ENCODE peak calls at places on chromosomes 7 and 10, in four cellular contexts. One of them, this sample, is unnamed.

GRCh38 chr10:31759124-31759798 is 169.4 kb downstream of the ARHGAP12 start:
- DNase-seq in stimulated activated CD4-positive, alpha-beta T cell treated with anti-CD3 and anti-CD28 coated beads, Interleukin-15, amount 100 ng/mL, for 24 hours: peak
- DNase-seq in foreskin keratinocyte: no peak
- DNase-seq in head of caudate nucleus: peak
- DNase-seq in this sample: peak

GRCh38 chr10:28241766-28242399 is 61.0 kb downstream of the MPP7 start:
- DNase-seq in head of caudate nucleus: no peak
- DNase-seq in stimulated activated CD4-positive, alpha-beta T cell treated with anti-CD3 and anti-CD28 coated beads, Interleukin-15, amount 100 ng/mL, for 24 hours: peak
- DNase-seq in foreskin keratinocyte: no peak
- DNase-seq in this sample: peak

GRCh38 chr7:105718511-105718925 is 137.2 kb upstream of the EFCAB10 start:
- DNase-seq in stimulated activated CD4-positive, alpha-beta T cell treated with anti-CD3 and anti-CD28 coated beads, Interleukin-15, amount 100 ng/mL, for 24 hours: no peak
- DNase-seq in foreskin keratinocyte: no peak
- DNase-seq in head of caudate nucleus: no peak
- DNase-seq in this sample: no peak

GRCh38 chr10:45495438-45496152 is 121.6 kb downstream of the ALOX5 start:
- DNase-seq in stimulated activated CD4-positive, alpha-beta T cell treated with anti-CD3 and anti-CD28 coated beads, Interleukin-15, amount 100 ng/mL, for 24 hours: no peak
- DNase-seq in head of caudate nucleus: no peak
- DNase-seq in foreskin keratinocyte: no peak
- DNase-seq in this sample: no peak

GRCh38 chr7:11404355-11404754 is 427.6 kb downstream of the THSD7A start:
- DNase-seq in head of caudate nucleus: no peak
- DNase-seq in stimulated activated CD4-positive, alpha-beta T cell treated with anti-CD3 and anti-CD28 coated beads, Interleukin-15, amount 100 ng/mL, for 24 hours: no peak
- DNase-seq in foreskin keratinocyte: no peak
- DNase-seq in this sample: no peak

GRCh38 chr7:81822811-81823210 is 53.0 kb upstream of the HGF start:
- DNase-seq in foreskin keratinocyte: no peak
- DNase-seq in head of caudate nucleus: no peak
- DNase-seq in stimulated activated CD4-positive, alpha-beta T cell treated with anti-CD3 and anti-CD28 coated beads, Interleukin-15, amount 100 ng/mL, for 24 hours: no peak
- DNase-seq in this sample: no peak

GRCh38 chr10:33661580-33662269 is 327.3 kb upstream of the NRP1 start:
- DNase-seq in head of caudate nucleus: peak
- DNase-seq in stimulated activated CD4-positive, alpha-beta T cell treated with anti-CD3 and anti-CD28 coated beads, Interleukin-15, amount 100 ng/mL, for 24 hours: no peak
- DNase-seq in foreskin keratinocyte: no peak
- DNase-seq in this sample: peak

GRCh38 chr7:96328016-96328415 is 6.1 kb upstream of the SLC25A13 start:
- DNase-seq in stimulated activated CD4-positive, alpha-beta T cell treated with anti-CD3 and anti-CD28 coated beads, Interleukin-15, amount 100 ng/mL, for 24 hours: no peak
- DNase-seq in foreskin keratinocyte: peak
- DNase-seq in head of caudate nucleus: no peak
- DNase-seq in this sample: peak

GRCh38 chr7:18455644-18456043 is 39.9 kb upstream of the HDAC9 start:
- DNase-seq in stimulated activated CD4-positive, alpha-beta T cell treated with anti-CD3 and anti-CD28 coated beads, Interleukin-15, amount 100 ng/mL, for 24 hours: no peak
- DNase-seq in foreskin keratinocyte: no peak
- DNase-seq in head of caudate nucleus: no peak
- DNase-seq in this sample: no peak

GRCh38 chr10:99676435-99676834 is 17.1 kb downstream of the ENTPD7 start:
- DNase-seq in stimulated activated CD4-positive, alpha-beta T cell treated with anti-CD3 and anti-CD28 coated beads, Interleukin-15, amount 100 ng/mL, for 24 hours: no peak
- DNase-seq in foreskin keratinocyte: no peak
- DNase-seq in head of caudate nucleus: no peak
- DNase-seq in this sample: no peak

GRCh38 chr7:29022291-29022988 is 64.3 kb upstream of the TRIL start:
- DNase-seq in head of caudate nucleus: no peak
- DNase-seq in stimulated activated CD4-positive, alpha-beta T cell treated with anti-CD3 and anti-CD28 coated beads, Interleukin-15, amount 100 ng/mL, for 24 hours: no peak
- DNase-seq in foreskin keratinocyte: no peak
- DNase-seq in this sample: no peak

GRCh38 chr7:80078159-80078731 is 56.4 kb upstream of the GNAI1 start:
- DNase-seq in stimulated activated CD4-positive, alpha-beta T cell treated with anti-CD3 and anti-CD28 coated beads, Interleukin-15, amount 100 ng/mL, for 24 hours: peak
- DNase-seq in foreskin keratinocyte: no peak
- DNase-seq in head of caudate nucleus: no peak
- DNase-seq in this sample: peak

GRCh38 chr10:125812128-125812527 is 10.9 kb downstream of the UROS start:
- DNase-seq in foreskin keratinocyte: no peak
- DNase-seq in stimulated activated CD4-positive, alpha-beta T cell treated with anti-CD3 and anti-CD28 coated beads, Interleukin-15, amount 100 ng/mL, for 24 hours: no peak
- DNase-seq in head of caudate nucleus: no peak
- DNase-seq in this sample: no peak

GRCh38 chr10:34200355-34200901 is 614.7 kb downstream of the PARD3 start:
- DNase-seq in foreskin keratinocyte: no peak
- DNase-seq in stimulated activated CD4-positive, alpha-beta T cell treated with anti-CD3 and anti-CD28 coated beads, Interleukin-15, amount 100 ng/mL, for 24 hours: no peak
- DNase-seq in head of caudate nucleus: no peak
- DNase-seq in this sample: no peak

GRCh38 chr7:157432541-157432956 is 95.7 kb downstream of the DNAJB6 start:
- DNase-seq in stimulated activated CD4-positive, alpha-beta T cell treated with anti-CD3 and anti-CD28 coated beads, Interleukin-15, amount 100 ng/mL, for 24 hours: peak
- DNase-seq in foreskin keratinocyte: peak
- DNase-seq in head of caudate nucleus: peak
- DNase-seq in this sample: peak